ENCODE peak calls at places on chromosomes 2 and 18, in ten cellular contexts. U is cardiac fibroblast, H is NCI-H1694, O is progenitor cell of endocrine pancreas, I is Panc1, S is T1000, P is RWPE1, W is AML-193, Q is GM19239, E is stromal cell of bone marrow. R is an unnamed sample.

GRCh38 chr2:86453838-86454237 is 12.7 kb downstream of the KDM3A start:
- DNase-seq in U (peak), H (peak), O (no peak), I (no peak), S (no peak), P (peak), W (no peak), Q (no peak), E (peak), R (no peak)

GRCh38 chr2:162545254-162545653 is 201.3 kb downstream of the GCA start:
- DNase-seq in U (no peak), H (no peak), O (no peak), I (no peak), S (no peak), P (no peak), W (no peak), Q (no peak), E (no peak), R (no peak)

GRCh38 chr18:7177131-7177744 is 53.7 kb upstream of the LRRC30 start:
- DNase-seq in U (peak), H (peak), O (peak), I (peak), S (no peak), P (peak), W (peak), Q (no peak), E (peak), R (no peak)

GRCh38 chr18:11398625-11399024 is 210.8 kb upstream of the SLC35G4 start:
- DNase-seq in U (no peak), H (no peak), O (no peak), I (no peak), S (no peak), P (peak), W (no peak), Q (no peak), E (no peak), R (no peak)

GRCh38 chr2:46801731-46802664 is 113.6 kb downstream of the MCFD2 start:
- DNase-seq in U (peak), H (peak), O (no peak), I (no peak), S (no peak), P (no peak), W (no peak), Q (no peak), E (no peak), R (no peak)

GRCh38 chr2:152054593-152054992 is 44.3 kb downstream of the CACNB4 start:
- DNase-seq in U (peak), H (no peak), O (no peak), I (no peak), S (no peak), P (peak), W (peak), Q (no peak), E (peak), R (peak)

GRCh38 chr2:16188256-16188890 is 248.0 kb downstream of the MYCN start:
- DNase-seq in U (no peak), H (no peak), O (no peak), I (no peak), S (no peak), P (no peak), W (no peak), Q (no peak), E (no peak), R (no peak)

GRCh38 chr18:7567487-7568425 is 640 bp downstream of the PTPRM start:
- DNase-seq in U (peak), H (no peak), O (peak), I (no peak), S (no peak), P (peak), W (no peak), Q (peak), E (no peak), R (no peak)

R was measured in SIG-M5.